ENCODE peak calls at places on chromosomes 12 and 14, in five cellular contexts. V is EL, K is HFF-Myc, R is epithelial cell of prostate, A is mucosa of descending colon. B is an unnamed sample.

GRCh38 chr12:7638064-7638763 is 27.5 kb downstream of the APOBEC1 start:
- DNase-seq in R (no peak), A (no peak), V (no peak), K (no peak), B (no peak)

GRCh38 chr14:29846339-29847129 is 81.1 kb downstream of the PRKD1 start:
- DNase-seq in K (no peak), V (no peak), R (peak), A (no peak), B (no peak)

GRCh38 chr12:14772946-14773345 is 30.3 kb downstream of the WBP11 start:
- DNase-seq in V (no peak), A (no peak), K (no peak), R (no peak), B (no peak)

GRCh38 chr12:46664771-46665287 is 161.0 kb downstream of the SLC38A4 start:
- DNase-seq in A (no peak), K (peak), R (peak), V (peak), B (no peak)

GRCh38 chr12:1922985-1923384 is 4.5 kb upstream of the CACNA2D4 start:
- DNase-seq in K (no peak), R (no peak), A (no peak), V (no peak), B (no peak)

GRCh38 chr12:108635201-108635996 is 1.7 kb upstream of the SELPLG start:
- DNase-seq in V (no peak), A (no peak), K (no peak), R (no peak), B (no peak)

GRCh38 chr14:105313381-105314286 is 914 bp upstream of the PACS2 start:
- DNase-seq in K (no peak), A (no peak), R (no peak), V (peak), B (no peak)

GRCh38 chr12:65830305-65830704 is 6.0 kb downstream of the HMGA2 start:
- DNase-seq in R (no peak), K (no peak), A (no peak), V (no peak), B (no peak)

GRCh38 chr14:45112886-45113772 is 21.2 kb downstream of the FKBP3 start:
- DNase-seq in V (peak), R (no peak), A (no peak), K (no peak), B (no peak)

GRCh38 chr12:124790650-124791400 is 72.8 kb downstream of the SCARB1 start:
- DNase-seq in K (no peak), V (no peak), A (no peak), R (no peak), B (no peak)

GRCh38 chr12:109719123-109720022 is 5.7 kb downstream of the FAM222A start:
- DNase-seq in K (no peak), R (no peak), A (no peak), V (peak), B (no peak)

GRCh38 chr12:41932470-41932991 is 212.1 kb downstream of the GXYLT1 start:
- DNase-seq in A (peak), R (no peak), V (no peak), K (no peak), B (no peak)

GRCh38 chr14:22977684-22978486 is 4.5 kb downstream of the AJUBA start:
- DNase-seq in R (no peak), K (no peak), A (no peak), V (peak), B (peak)

GRCh38 chr12:102169922-102170698 is 27.5 kb downstream of the PMCH start:
- DNase-seq in A (no peak), R (no peak), V (peak), K (peak), B (no peak)

GRCh38 chr14:70881549-70882174 is 25.6 kb upstream of the PCNX1 start:
- DNase-seq in A (no peak), K (no peak), R (no peak), V (no peak), B (no peak)

GRCh38 chr12:43501705-43502104 is 50.3 kb downstream of the ADAMTS20 start:
- DNase-seq in K (peak), V (peak), A (no peak), R (no peak), B (no peak)

GRCh38 chr14:100410056-100410565 is 87.0 kb downstream of the SLC25A47 start:
- DNase-seq in K (no peak), R (no peak), A (no peak), V (no peak), B (no peak)

GRCh38 chr14:75604979-75605825 is 26.8 kb downstream of the FLVCR2 start:
- DNase-seq in V (no peak), A (no peak), R (no peak), K (no peak), B (no peak)

GRCh38 chr14:51818748-51819386 is 41.5 kb upstream of the GNG2 start:
- DNase-seq in V (no peak), R (no peak), K (no peak), A (no peak), B (no peak)

GRCh38 chr12:114291389-114292075 is 114.4 kb downstream of the TBX5 start:
- DNase-seq in A (no peak), R (no peak), V (no peak), K (no peak), B (no peak)

GRCh38 chr14:24630872-24631477 is 3.0 kb downstream of the GZMB start:
- DNase-seq in R (peak), A (no peak), V (peak), K (no peak), B (no peak)

GRCh38 chr14:99467338-99468075 is 13.2 kb downstream of the SETD3 start:
- DNase-seq in A (no peak), K (no peak), R (no peak), V (no peak), B (no peak)

B was measured in keratinocyte.